ENCODE peak calls at places on chromosomes 6 and 20, in seven cellular contexts. G, S, X, Z, J, R and L are unnamed samples.

GRCh38 chr6:139868576-139868975 is 494.1 kb upstream of the CITED2 start:
- DNase-seq in G (no peak), S (no peak), X (no peak), Z (no peak), J (no peak), R (no peak), L (no peak)

GRCh38 chr6:121285041-121285440 is 49.2 kb downstream of the TBC1D32 start:
- DNase-seq in G (no peak), S (no peak), X (no peak), Z (no peak), J (no peak), R (no peak), L (no peak)

GRCh38 chr20:39862613-39863012 is 826.4 kb downstream of the MAFB start:
- DNase-seq in G (no peak), S (no peak), X (no peak), Z (no peak), J (no peak), R (peak), L (no peak)

GRCh38 chr6:22819209-22819608 is 249.8 kb downstream of the HDGFL1 start:
- DNase-seq in G (no peak), S (no peak), X (no peak), Z (no peak), J (peak), R (no peak), L (no peak)

GRCh38 chr20:49647509-49647908 is 66.2 kb downstream of the B4GALT5 start:
- DNase-seq in G (no peak), S (no peak), X (no peak), Z (no peak), J (peak), R (no peak), L (no peak)

GRCh38 chr6:146914563-146915483 is 289.4 kb upstream of the STXBP5 start:
- DNase-seq in G (no peak), S (peak), X (no peak), Z (no peak), J (peak), R (peak), L (no peak)

GRCh38 chr6:101083533-101084172 is 202.5 kb upstream of the ASCC3 start:
- DNase-seq in G (no peak), S (peak), X (no peak), Z (no peak), J (peak), R (no peak), L (no peak)

GRCh38 chr6:24858154-24858801 is 59.6 kb upstream of the ARMH2 start:
- DNase-seq in G (peak), S (peak), X (no peak), Z (no peak), J (peak), R (peak), L (no peak)

GRCh38 chr6:117463762-117464665 is 18.5 kb upstream of the DCBLD1 start:
- DNase-seq in G (no peak), S (no peak), X (no peak), Z (no peak), J (peak), R (no peak), L (no peak)

GRCh38 chr6:107080036-107080435 is 35.3 kb downstream of the BEND3 start:
- DNase-seq in G (no peak), S (no peak), X (no peak), Z (no peak), J (no peak), R (no peak), L (no peak)

GRCh38 chr6:72798196-72798595 is 176.3 kb downstream of the KCNQ5 start:
- DNase-seq in G (no peak), S (no peak), X (no peak), Z (no peak), J (peak), R (no peak), L (no peak)

GRCh38 chr6:152316024-152316423 is 321.1 kb downstream of the SYNE1 start:
- DNase-seq in G (no peak), S (no peak), X (no peak), Z (no peak), J (peak), R (no peak), L (no peak)

GRCh38 chr6:77124604-77125003 is 338.7 kb downstream of the HTR1B start:
- DNase-seq in G (no peak), S (no peak), X (no peak), Z (no peak), J (peak), R (no peak), L (no peak)

GRCh38 chr6:79188885-79189505 is 45.5 kb downstream of the HMGN3 start:
- DNase-seq in G (no peak), S (no peak), X (no peak), Z (no peak), J (no peak), R (no peak), L (no peak)

GRCh38 chr6:150617062-150617461 is 17.4 kb downstream of the PLEKHG1 start:
- DNase-seq in G (no peak), S (no peak), X (no peak), Z (no peak), J (no peak), R (no peak), L (no peak)

GRCh38 chr6:170176621-170177382 is 114.1 kb downstream of the DLL1 start:
- DNase-seq in G (peak), S (no peak), X (no peak), Z (no peak), J (no peak), R (no peak), L (no peak)